ENCODE peak calls at places on chromosomes 12 and 14, in six cellular contexts. A is left colon; V is activated CD8-positive, alpha-beta memory T cell treated with anti-CD3 and anti-CD28 coated beads, Interleukin-2, amount 10 ng/mL, durations not matched to agents 7 days and 5 days; I is occipital lobe; C is ELR; U is GM12864. F is an unnamed sample.

GRCh38 chr12:85843606-85844325 is 7.6 kb upstream of the RASSF9 start:
- DNase-seq in V (no peak), A (no peak), C (no peak), I (no peak), U (no peak), F (no peak)

GRCh38 chr14:52327374-52328226 is 13.5 kb downstream of the PTGER2 start:
- DNase-seq in V (no peak), C (peak), U (peak), A (no peak), I (no peak), F (no peak)

GRCh38 chr12:76247992-76248391 is 100.2 kb downstream of the BBS10 start:
- DNase-seq in I (no peak), C (no peak), A (no peak), U (no peak), V (no peak), F (no peak)

GRCh38 chr14:56118611-56119181 is 485 bp downstream of the PELI2 start:
- DNase-seq in C (peak), U (no peak), A (no peak), V (no peak), I (peak), F (peak)

GRCh38 chr14:73105727-73106126 is 30.6 kb upstream of the PSEN1 start:
- DNase-seq in U (no peak), A (no peak), V (no peak), I (no peak), C (no peak), F (no peak)

GRCh38 chr12:130126023-130126432 is 36.2 kb upstream of the FZD10 start:
- DNase-seq in C (no peak), A (no peak), I (no peak), V (no peak), U (no peak), F (no peak)

GRCh38 chr12:92582888-92583287 is 119.9 kb upstream of the PLEKHG7 start:
- DNase-seq in U (no peak), C (no peak), A (no peak), V (no peak), I (no peak), F (no peak)

GRCh38 chr12:94874086-94874985 is 129.2 kb downstream of the NDUFA12 start:
- DNase-seq in C (no peak), A (no peak), U (no peak), V (no peak), I (no peak), F (no peak)

GRCh38 chr12:72677187-72677586 is 405.0 kb downstream of the TRHDE start:
- DNase-seq in A (no peak), I (no peak), V (no peak), C (no peak), U (no peak), F (no peak)

GRCh38 chr12:6294533-6295186 is 15.8 kb upstream of the PLEKHG6 start:
- DNase-seq in A (peak), U (no peak), I (no peak), V (no peak), C (no peak), F (peak)

GRCh38 chr14:35855886-35856481 is 29.8 kb downstream of the BRMS1L start:
- DNase-seq in C (no peak), V (no peak), A (no peak), I (no peak), U (peak), F (no peak)

GRCh38 chr14:52853522-52853854 is 62.1 kb upstream of the GNPNAT1 start:
- DNase-seq in V (no peak), A (no peak), U (no peak), C (no peak), I (no peak), F (no peak)

F was measured in colonic mucosa.